ENCODE peak calls at places on chromosomes 16 and 17, in four cellular contexts. L is heart left ventricle, B is thyroid gland, H is body of pancreas. Q is an unnamed sample.

GRCh38 chr17:74840989-74841666 is 18.6 kb downstream of the GRIN2C start:
- DNase-seq in H (no peak), B (peak), L (peak), Q (peak)

GRCh38 chr17:37708616-37709212 is 36.1 kb downstream of the HNF1B start:
- DNase-seq in L (no peak), B (no peak), H (peak), Q (peak)

GRCh38 chr17:65398036-65398787 is 163.2 kb downstream of the AXIN2 start:
- DNase-seq in H (no peak), B (no peak), L (no peak), Q (no peak)

GRCh38 chr16:61181982-61182381 is 854.3 kb downstream of the CDH8 start:
- DNase-seq in H (no peak), L (no peak), B (no peak), Q (no peak)

GRCh38 chr16:67150833-67151396 is at the start of gene B3GNT9:
- DNase-seq in L (peak), H (peak), B (peak), Q (peak)

GRCh38 chr16:48053346-48053745 is 102.4 kb downstream of the ABCC12 start:
- DNase-seq in L (no peak), B (peak), H (no peak), Q (no peak)

GRCh38 chr16:52552643-52553042 is 5.7 kb upstream of the TOX3 start:
- DNase-seq in H (no peak), B (no peak), L (no peak), Q (no peak)

GRCh38 chr17:78935419-78936323 is 10.5 kb upstream of the TIMP2 start:
- DNase-seq in L (peak), H (peak), B (no peak), Q (peak)

GRCh38 chr17:21285164-21286065 is 904 bp downstream of the MAP2K3 start:
- DNase-seq in L (peak), H (peak), B (peak), Q (peak)

GRCh38 chr16:86575095-86575685 is 3.2 kb upstream of the FOXL1 start:
- DNase-seq in H (no peak), B (no peak), L (no peak), Q (no peak)
- H3K4me3 ChIP-seq in H (no peak), B (no peak), L (peak), Q (peak)

DNA sequence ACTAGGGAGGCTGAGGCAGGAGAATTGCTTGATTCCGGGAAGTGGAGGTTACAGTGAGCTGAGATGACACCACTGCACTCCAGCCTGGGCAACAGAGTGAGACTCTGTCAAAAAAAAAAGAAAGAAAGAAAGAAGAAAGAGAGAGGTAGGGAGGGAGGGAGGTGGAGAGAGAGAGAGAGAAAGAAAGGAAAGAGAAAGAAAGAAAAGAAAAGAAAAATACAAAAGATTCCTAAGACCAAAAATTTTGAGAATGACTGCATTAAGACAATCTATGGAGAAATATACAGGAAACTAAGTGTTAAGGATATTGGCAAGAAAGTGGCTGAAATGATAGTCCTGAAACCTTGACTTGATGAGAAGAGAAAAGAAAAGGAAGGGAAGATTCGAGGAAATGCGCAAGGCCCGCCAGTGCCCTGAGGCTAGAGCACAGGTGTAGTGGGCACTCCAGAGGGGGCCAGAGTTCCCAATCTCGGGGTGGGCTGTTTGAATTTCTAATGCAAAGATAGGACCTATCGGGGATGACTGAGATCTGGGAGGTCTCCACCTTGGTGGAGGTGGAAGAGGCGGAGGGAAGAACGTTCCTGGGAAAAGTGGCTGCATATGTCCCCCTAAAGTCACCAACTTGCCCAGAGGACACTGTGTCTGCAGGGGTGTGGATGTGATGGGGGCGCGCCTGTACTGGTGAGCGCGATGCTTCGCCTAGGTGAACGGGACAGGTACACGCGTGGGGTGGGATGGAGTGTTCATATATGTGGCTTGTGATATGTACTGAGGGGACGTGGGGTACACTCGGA is 654 bp upstream of the SCNN1B start:
- DNase-seq in B (no peak), H (no peak), L (no peak), Q (no peak)
- TF ChIP-seq POLR2A in B (no peak), H (no peak), L (no peak), Q (no peak)

GRCh38 chr17:2061441-2061797 is 6.5 kb downstream of the HIC1 start:
- DNase-seq in H (no peak), L (no peak), B (no peak), Q (no peak)
- H3K4me3 ChIP-seq in H (no peak), L (no peak), B (no peak), Q (no peak)

GRCh38 chr17:1399366-1399678 is 700 bp downstream of the YWHAE start:
- DNase-seq in H (no peak), L (peak), B (no peak), Q (no peak)

GRCh38 chr17:1398900-1399299 is 1.1 kb downstream of the YWHAE start:
- DNase-seq in B (no peak), H (peak), L (no peak), Q (no peak)

GRCh38 chr17:1398028-1398427 is 2.0 kb downstream of the YWHAE start:
- DNase-seq in B (no peak), L (no peak), H (no peak), Q (no peak)

GRCh38 chr17:1402268-1402598 is 2.2 kb upstream of the YWHAE start:
- DNase-seq in H (no peak), L (no peak), B (no peak), Q (no peak)

GRCh38 chr17:1399679-1400512 is at the start of gene YWHAE:
- DNase-seq in H (peak), B (peak), L (peak), Q (peak)
- TF ChIP-seq POLR2A in H (peak), B (peak), L (no peak), Q (peak)

GRCh38 chr17:68973098-68973929 is 18.1 kb upstream of the ABCA8 start:
- DNase-seq in B (no peak), H (no peak), L (no peak), Q (no peak)

GRCh38 chr17:68972119-68972704 is 17.0 kb upstream of the ABCA8 start:
- DNase-seq in L (no peak), B (no peak), H (no peak), Q (no peak)
- H3K4me3 ChIP-seq in L (no peak), B (no peak), H (no peak), Q (no peak)

GRCh38 chr16:31713071-31713944 is 160.3 kb upstream of the ZNF267 start:
- DNase-seq in H (peak), L (peak), B (peak), Q (peak)
- TF ChIP-seq POLR2A in H (peak), L (peak), B (no peak), Q (peak)

GRCh38 chr16:2003827-2004641 is 5.6 kb downstream of the ZNF598 start:
- DNase-seq in B (peak), H (peak), L (peak), Q (peak)
- H3K4me3 ChIP-seq in B (no peak), H (no peak), L (peak), Q (no peak)

GRCh38 chr16:81458149-81458669 is 13.6 kb downstream of the CMIP start:
- DNase-seq in H (no peak), B (no peak), L (no peak), Q (no peak)

GRCh38 chr16:81455720-81456494 is 11.3 kb downstream of the CMIP start:
- DNase-seq in L (no peak), H (no peak), B (no peak), Q (no peak)

GRCh38 chr16:81455006-81455405 is 10.4 kb downstream of the CMIP start:
- DNase-seq in H (no peak), B (no peak), L (no peak), Q (no peak)

GRCh38 chr16:81457326-81458133 is 12.9 kb downstream of the CMIP start:
- DNase-seq in B (no peak), H (peak), L (no peak), Q (peak)

DNA sequence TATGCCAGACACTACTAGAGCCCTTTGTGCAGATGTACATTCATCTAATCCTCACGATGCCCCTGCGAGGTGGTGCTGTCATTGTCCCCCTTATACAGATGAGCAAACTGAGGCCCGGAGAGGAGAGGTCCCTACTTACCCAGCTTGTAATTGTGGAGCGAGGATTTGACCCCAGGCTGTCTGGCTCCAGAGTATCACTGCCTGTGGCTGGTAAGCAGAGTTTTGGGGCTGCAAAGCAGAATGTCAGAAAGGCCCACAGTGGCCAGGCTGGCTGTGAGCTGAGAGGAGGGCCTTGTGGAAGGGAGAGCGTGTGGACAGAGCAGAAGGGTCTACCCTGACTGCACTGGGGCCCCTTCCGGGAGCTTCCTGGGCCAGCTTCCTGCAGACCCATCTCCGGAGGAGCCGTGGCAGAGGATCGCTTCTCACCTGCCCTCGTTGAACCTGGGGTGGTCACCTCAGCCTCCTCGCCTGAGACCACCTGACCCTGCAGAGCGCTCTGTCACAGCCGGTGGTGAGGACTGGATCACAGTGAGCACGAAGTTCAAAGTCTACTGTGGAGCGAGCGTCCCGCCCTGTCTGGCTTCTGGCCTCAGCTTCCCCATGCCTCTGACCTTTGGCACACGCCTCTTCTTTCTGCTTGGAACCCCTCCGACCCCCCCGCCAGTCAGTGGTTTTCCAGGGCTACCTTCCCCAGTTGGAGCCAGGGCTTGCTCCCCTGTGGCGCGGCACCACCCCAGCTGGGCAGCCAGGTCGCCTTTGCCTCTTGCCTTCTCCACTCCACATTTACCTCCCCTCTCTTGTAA is 12.1 kb downstream of the CMIP start:
- DNase-seq in L (no peak), B (no peak), H (peak), Q (peak)
- TF ChIP-seq POLR2A in L (no peak), B (no peak), H (no peak), Q (peak)

DNA sequence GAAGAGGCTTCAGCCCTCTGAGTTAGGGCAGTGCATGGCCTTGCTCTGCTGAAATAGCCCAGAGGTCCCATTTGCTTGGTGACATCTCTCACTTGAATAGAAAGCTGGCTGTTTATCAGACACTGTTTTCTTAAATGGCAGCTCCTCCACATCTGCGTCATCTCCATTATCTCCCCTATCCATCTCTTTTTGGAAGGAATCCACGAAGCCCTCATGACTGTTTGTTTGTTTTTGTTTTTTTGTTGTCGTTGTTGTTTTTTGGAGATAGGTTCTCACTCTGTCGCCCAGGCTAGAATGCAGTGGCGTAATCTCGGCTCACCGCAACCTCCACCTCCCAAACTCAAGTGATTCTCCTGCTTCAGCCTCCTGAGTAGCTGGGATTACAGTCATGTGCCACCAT is 16.6 kb downstream of the NAA60 start:
- DNase-seq in L (no peak), H (no peak), B (no peak), Q (no peak)
- H3K4me3 ChIP-seq in L (peak), H (no peak), B (no peak), Q (peak)

Q was measured in Peyer's patch.